ENCODE peak calls at places on chromosomes 13 and 19, in eight cellular contexts. W, K, C, A, D, S, Y and V are unnamed samples.

GRCh38 chr13:23377603-23378002 is 55.9 kb downstream of the SACS start:
- DNase-seq in S (no peak), K (no peak), Y (no peak), W (no peak), A (no peak), D (no peak), C (no peak), V (no peak)

GRCh38 chr13:21399741-21400140 is 59.4 kb downstream of the ZDHHC20 start:
- DNase-seq in C (no peak), Y (no peak), A (no peak), D (no peak), S (peak; percentile 28), K (no peak), W (no peak), V (no peak)

GRCh38 chr13:24339937-24340607 is 30.7 kb downstream of the C1QTNF9 start:
- DNase-seq in W (no peak), C (no peak), D (no peak), S (no peak), K (no peak), A (no peak), Y (no peak), V (no peak)

GRCh38 chr13:27194895-27195764 is 23.5 kb upstream of the USP12 start:
- DNase-seq in C (peak; percentile 69), W (no peak), S (peak; percentile 99), A (no peak), D (no peak), K (peak; percentile 38), Y (no peak), V (no peak)

GRCh38 chr13:48253849-48254248 is 20.8 kb downstream of the ITM2B start:
- DNase-seq in W (no peak), Y (no peak), D (no peak), C (no peak), S (no peak), A (no peak), K (no peak), V (no peak)

GRCh38 chr13:71871180-71871754 is 4.3 kb upstream of the DACH1 start:
- DNase-seq in S (no peak), C (no peak), A (no peak), D (no peak), K (no peak), Y (no peak), W (no peak), V (no peak)

GRCh38 chr19:56294557-56294956 is 20.1 kb downstream of the ZSCAN5A start:
- DNase-seq in C (no peak), Y (no peak), W (no peak), K (no peak), S (peak; percentile 45), A (peak; percentile 46), D (no peak), V (no peak)

GRCh38 chr19:54209058-54209747 is 8.5 kb downstream of the RPS9 start:
- DNase-seq in C (no peak), K (peak; percentile 43), W (peak; percentile 59), Y (no peak), A (no peak), S (peak; percentile 57), D (no peak), V (no peak)